ENCODE peak calls at places on chromosomes 6 and 20, in four cellular contexts. Z is K562, O is HepG2, I is SK-N-SH. U is an unnamed sample.

GRCh38 chr6:15593798-15594197 is 69.0 kb downstream of the DTNBP1 start:
- DNase-seq in Z (no peak), O (no peak), I (no peak), U (no peak)

GRCh38 chr20:2387180-2387577 is 6.5 kb downstream of the TGM6 start:
- DNase-seq in Z (peak; percentile 63), O (peak; percentile 48), I (peak; percentile 44), U (peak; percentile 73)

GRCh38 chr20:34952676-34953075 is 2.9 kb downstream of the GSS start:
- DNase-seq in Z (no peak), O (no peak), I (no peak), U (no peak)

GRCh38 chr20:40897177-40897700 is 131.4 kb upstream of the TOP1 start:
- DNase-seq in Z (no peak), O (no peak), I (peak; percentile 80), U (no peak)

GRCh38 chr6:149154137-149154900 is 163.2 kb upstream of the TAB2 start:
- DNase-seq in Z (no peak), O (no peak), I (no peak), U (no peak)

GRCh38 chr20:14583413-14583812 is 246.0 kb upstream of the FLRT3 start:
- DNase-seq in Z (no peak), O (no peak), I (no peak), U (no peak)

GRCh38 chr20:59063358-59064213 is 21.0 kb upstream of the PRELID3B start:
- DNase-seq in Z (no peak), O (no peak), I (peak; percentile 45), U (no peak)

GRCh38 chr20:45771182-45771759 is 20.4 kb downstream of the WFDC3 start:
- DNase-seq in Z (peak; percentile 74), O (peak; percentile 92), I (peak; percentile 70), U (peak; percentile 87)

GRCh38 chr6:30518505-30518850 is 29.2 kb downstream of the HLA-E start:
- DNase-seq in Z (no peak), O (peak; percentile 20), I (no peak), U (no peak)

GRCh38 chr20:49597825-49598395 is 30.0 kb upstream of the PTGIS start:
- DNase-seq in Z (no peak), O (no peak), I (no peak), U (no peak)

GRCh38 chr6:73051147-73051546 is 174.1 kb downstream of the KHDC1L start:
- DNase-seq in Z (no peak), O (no peak), I (no peak), U (no peak)

GRCh38 chr6:152765331-152765730 is 14.7 kb downstream of the VIP start:
- DNase-seq in Z (no peak), O (no peak), I (no peak), U (no peak)

GRCh38 chr20:40017765-40018164 is 671.3 kb downstream of the MAFB start:
- DNase-seq in Z (no peak), O (no peak), I (no peak), U (no peak)

GRCh38 chr6:17042422-17043147 is 59.3 kb upstream of the STMND1 start:
- DNase-seq in Z (no peak), O (peak; percentile 20), I (peak; percentile 28), U (peak; percentile 57)

GRCh38 chr20:4947817-4948559 is 53.3 kb downstream of the SLC23A2 start:
- DNase-seq in Z (no peak), O (no peak), I (no peak), U (no peak)

GRCh38 chr6:110328231-110328630 is 29.9 kb downstream of the METTL24 start:
- DNase-seq in Z (no peak), O (no peak), I (no peak), U (no peak)

GRCh38 chr6:122712093-122712863 is 67.2 kb upstream of the FABP7 start:
- DNase-seq in Z (peak; percentile 71), O (no peak), I (no peak), U (no peak)

GRCh38 chr20:5402903-5403531 is 86.3 kb upstream of the PROKR2 start:
- DNase-seq in Z (peak; percentile 36), O (peak; percentile 62), I (no peak), U (peak; percentile 67)

GRCh38 chr6:84777888-84778287 is 13.5 kb upstream of the TBX18 start:
- DNase-seq in Z (no peak), O (no peak), I (no peak), U (no peak)

GRCh38 chr6:12751694-12752304 is 35.2 kb downstream of the PHACTR1 start:
- DNase-seq in Z (peak; percentile 49), O (peak; percentile 35), I (no peak), U (peak; percentile 86)

GRCh38 chr6:12750416-12750815 is 33.8 kb downstream of the PHACTR1 start:
- DNase-seq in Z (no peak), O (no peak), I (no peak), U (no peak)

GRCh38 chr6:12748411-12748810 is 31.8 kb downstream of the PHACTR1 start:
- DNase-seq in Z (no peak), O (no peak), I (no peak), U (no peak)

GRCh38 chr6:12749531-12750379 is 33.2 kb downstream of the PHACTR1 start:
- DNase-seq in Z (no peak), O (no peak), I (peak; percentile 89), U (peak; percentile 76)

GRCh38 chr6:12748815-12749521 is 32.4 kb downstream of the PHACTR1 start:
- DNase-seq in Z (no peak), O (no peak), I (peak; percentile 87), U (peak; percentile 78)
- TF ChIP-seq FOXJ3 in Z (no peak), O (no peak), I (no peak), U (no peak)

GRCh38 chr20:47020231-47020630 is 125.6 kb downstream of the EYA2 start:
- DNase-seq in Z (no peak), O (no peak), I (no peak), U (no peak)
- TF ChIP-seq FOXJ3 in Z (no peak), O (no peak), I (no peak), U (no peak)

GRCh38 chr20:25525857-25526256 is 59.5 kb downstream of the NINL start:
- DNase-seq in Z (no peak), O (peak; percentile 97), I (no peak), U (no peak)

GRCh38 chr20:25526446-25526845 is 58.9 kb downstream of the NINL start:
- DNase-seq in Z (no peak), O (no peak), I (no peak), U (no peak)

GRCh38 chr20:25525295-25525694 is 60.0 kb downstream of the NINL start:
- DNase-seq in Z (no peak), O (no peak), I (no peak), U (no peak)

GRCh38 chr20:25517124-25517523 is 68.2 kb downstream of the NINL start:
- DNase-seq in Z (no peak), O (no peak), I (no peak), U (no peak)

GRCh38 chr20:25521382-25521781 is 63.9 kb downstream of the NINL start:
- DNase-seq in Z (no peak), O (no peak), I (no peak), U (no peak)
- TF ChIP-seq FOXJ3 in Z (no peak), O (no peak), I (no peak), U (no peak)

DNA sequence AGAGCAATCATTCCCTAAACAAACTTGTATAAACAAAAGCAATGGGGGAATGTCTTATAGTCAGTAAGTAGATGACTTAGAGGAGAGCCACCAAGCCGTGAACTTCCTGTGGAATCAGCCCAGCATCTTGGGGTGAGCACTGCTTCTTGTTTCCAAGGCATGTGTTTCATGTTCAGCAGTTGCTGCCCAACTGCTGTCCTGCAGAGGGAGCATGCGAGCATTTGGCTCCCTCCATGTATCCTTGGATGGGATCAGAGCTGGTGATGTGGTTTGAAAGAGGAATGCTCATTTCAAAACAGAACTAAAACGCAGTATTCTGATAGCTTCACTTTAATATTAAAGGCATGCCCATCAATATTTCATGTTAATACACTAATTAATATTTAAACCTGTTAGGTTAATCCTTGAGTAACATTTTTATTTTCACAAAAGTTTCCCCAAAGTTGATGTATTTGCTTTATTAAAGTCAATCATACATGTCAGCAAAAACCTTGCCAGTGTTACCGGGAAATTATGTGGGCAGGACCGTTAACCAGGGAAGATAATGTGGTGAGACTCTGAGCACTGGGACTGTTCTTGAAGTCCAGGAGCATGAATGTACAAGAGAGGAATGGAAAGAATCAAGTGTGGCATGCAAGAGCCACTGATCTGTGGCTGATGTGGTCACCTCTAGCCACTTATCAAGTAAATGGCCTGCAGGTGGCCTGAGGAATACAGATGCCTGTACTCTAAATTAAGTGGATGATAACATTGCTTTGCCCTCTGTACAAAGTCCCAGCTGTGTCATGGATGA is 172.2 kb upstream of the GGTLC1 start:
- DNase-seq in Z (peak; percentile 20), O (peak; percentile 39), I (peak; percentile 59), U (peak; percentile 66)
- TF ChIP-seq FOXJ3 in Z (no peak), O (no peak), I (no peak), U (no peak)

DNA sequence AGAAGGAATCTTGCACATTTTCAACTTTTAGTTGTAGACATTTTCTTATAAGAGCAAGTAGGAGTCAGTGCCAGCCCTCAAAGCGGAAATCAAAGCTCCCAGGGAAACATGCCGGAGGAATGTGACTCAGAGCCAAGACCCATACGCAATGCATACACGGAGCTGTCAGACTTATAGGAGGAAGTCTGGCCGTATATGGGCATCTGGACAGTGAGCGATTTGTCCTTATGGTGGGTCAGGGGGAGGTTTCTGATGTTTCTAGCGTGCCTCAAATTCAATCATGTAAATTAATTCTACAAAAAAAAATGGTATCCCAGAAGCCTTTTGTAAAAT is 3.6 kb upstream of the CCN2 start:
- DNase-seq in Z (no peak), O (peak; percentile 68), I (no peak), U (no peak)
- TF ChIP-seq FOXJ3 in Z (no peak), O (no peak), I (no peak), U (no peak)

GRCh38 chr20:48339147-48339985 is 488.4 kb downstream of the PREX1 start:
- DNase-seq in Z (peak; percentile 15), O (no peak), I (no peak), U (no peak)

GRCh38 chr20:48335421-48336090 is 492.2 kb downstream of the PREX1 start:
- DNase-seq in Z (no peak), O (no peak), I (no peak), U (no peak)

GRCh38 chr20:48333707-48334106 is 494.1 kb downstream of the PREX1 start:
- DNase-seq in Z (no peak), O (no peak), I (no peak), U (no peak)

GRCh38 chr20:48338717-48339116 is 489.1 kb downstream of the PREX1 start:
- DNase-seq in Z (no peak), O (no peak), I (no peak), U (no peak)

GRCh38 chr20:48336647-48337046 is 491.2 kb downstream of the PREX1 start:
- DNase-seq in Z (no peak), O (peak; percentile 46), I (no peak), U (no peak)
- TF ChIP-seq FOXJ3 in Z (no peak), O (no peak), I (no peak), U (no peak)

GRCh38 chr6:99151634-99152344 is 197.7 kb downstream of the FAXC start:
- DNase-seq in Z (peak; percentile 35), O (peak; percentile 23), I (peak; percentile 58), U (peak; percentile 84)
- TF ChIP-seq FOXJ3 in Z (no peak), O (no peak), I (no peak), U (no peak)

U was measured in WTC11.